ENCODE peak calls at places on chromosome 15, in eight cellular contexts. R, S, I, O, N, Y, L and T are unnamed samples.

GRCh38 chr15:92073044-92073785 is 219.7 kb downstream of the SLCO3A1 start:
- DNase-seq in R (no peak), S (no peak), I (no peak), O (no peak), N (no peak), Y (no peak), L (no peak), T (no peak)

GRCh38 chr15:40217166-40217785 is 21.6 kb upstream of the PAK6 start:
- DNase-seq in R (no peak), S (no peak), I (no peak), O (peak; percentile 56), N (peak; percentile 54), Y (peak; percentile 74), L (peak; percentile 59), T (no peak)

GRCh38 chr15:86162676-86163075 is 83.0 kb downstream of the AGBL1 start:
- DNase-seq in R (no peak), S (no peak), I (no peak), O (no peak), N (no peak), Y (no peak), L (no peak), T (no peak)

GRCh38 chr15:42012937-42013482 is 7.8 kb downstream of the PLA2G4E start:
- DNase-seq in R (no peak), S (no peak), I (no peak), O (no peak), N (no peak), Y (no peak), L (no peak), T (no peak)

GRCh38 chr15:94582368-94582767 is 351.0 kb downstream of the MCTP2 start:
- DNase-seq in R (no peak), S (peak; percentile 54), I (no peak), O (no peak), N (peak; percentile 55), Y (peak; percentile 28), L (peak; percentile 22), T (no peak)

GRCh38 chr15:68503213-68503612 is 71.2 kb upstream of the ITGA11 start:
- DNase-seq in R (no peak), S (no peak), I (no peak), O (no peak), N (no peak), Y (no peak), L (no peak), T (no peak)

GRCh38 chr15:33126559-33127290 is 67.8 kb downstream of the FMN1 start:
- DNase-seq in R (no peak), S (no peak), I (peak; percentile 27), O (peak; percentile 90), N (peak; percentile 45), Y (peak; percentile 97), L (no peak), T (peak; percentile 88)

GRCh38 chr15:33089878-33090757 is 104.4 kb downstream of the FMN1 start:
- DNase-seq in R (no peak), S (no peak), I (no peak), O (peak; percentile 26), N (no peak), Y (peak; percentile 81), L (no peak), T (no peak)

GRCh38 chr15:83626171-83626802 is 27.6 kb upstream of the ADAMTSL3 start:
- DNase-seq in R (no peak), S (no peak), I (no peak), O (peak; percentile 74), N (no peak), Y (no peak), L (no peak), T (no peak)

GRCh38 chr15:101089579-101090459 is 162.0 kb downstream of the CHSY1 start:
- DNase-seq in R (no peak), S (no peak), I (no peak), O (no peak), N (no peak), Y (peak; percentile 79), L (no peak), T (no peak)

GRCh38 chr15:35725353-35725752 is 179.4 kb upstream of the DPH6 start:
- DNase-seq in R (no peak), S (no peak), I (no peak), O (peak; percentile 74), N (no peak), Y (peak; percentile 36), L (no peak), T (no peak)

GRCh38 chr15:75171408-75171807 is 30.3 kb upstream of the C15orf39 start:
- DNase-seq in R (no peak), S (no peak), I (no peak), O (peak; percentile 92), N (peak; percentile 43), Y (peak; percentile 96), L (no peak), T (no peak)

GRCh38 chr15:62545392-62546227 is 380.5 kb upstream of the C2CD4B start:
- DNase-seq in R (no peak), S (no peak), I (no peak), O (no peak), N (no peak), Y (peak; percentile 11), L (no peak), T (no peak)

GRCh38 chr15:74957301-74958035 is 896 bp upstream of the RPP25 start:
- DNase-seq in R (no peak), S (peak; percentile 50), I (no peak), O (no peak), N (no peak), Y (peak; percentile 63), L (no peak), T (peak; percentile 81)

GRCh38 chr15:55770808-55771207 is 27.9 kb upstream of the PRTG start:
- DNase-seq in R (no peak), S (no peak), I (no peak), O (no peak), N (no peak), Y (peak; percentile 80), L (no peak), T (no peak)

GRCh38 chr15:99967841-99968371 is 234.7 kb upstream of the LYSMD4 start:
- DNase-seq in R (no peak), S (no peak), I (no peak), O (peak; percentile 31), N (no peak), Y (peak; percentile 69), L (no peak), T (no peak)

GRCh38 chr15:39301589-39301999 is 279.3 kb upstream of the THBS1 start:
- DNase-seq in R (no peak), S (no peak), I (no peak), O (no peak), N (no peak), Y (peak; percentile 93), L (no peak), T (no peak)

GRCh38 chr15:89171136-89172072 is 50.0 kb downstream of the RLBP1 start:
- DNase-seq in R (no peak), S (peak; percentile 83), I (no peak), O (peak; percentile 38), N (peak; percentile 44), Y (peak; percentile 33), L (no peak), T (no peak)

GRCh38 chr15:43954181-43954621 is 127.4 kb downstream of the WDR76 start:
- DNase-seq in R (no peak), S (no peak), I (no peak), O (peak; percentile 22), N (no peak), Y (peak; percentile 60), L (no peak), T (no peak)

GRCh38 chr15:77722759-77723460 is 90.2 kb upstream of the LINGO1 start:
- DNase-seq in R (no peak), S (peak; percentile 41), I (no peak), O (no peak), N (no peak), Y (no peak), L (no peak), T (no peak)

GRCh38 chr15:66655511-66655910 is 46.5 kb upstream of the SMAD6 start:
- DNase-seq in R (no peak), S (no peak), I (no peak), O (no peak), N (no peak), Y (no peak), L (no peak), T (no peak)

GRCh38 chr15:41894251-41894790 is 468 bp upstream of the SPTBN5 start:
- DNase-seq in R (no peak), S (no peak), I (no peak), O (no peak), N (no peak), Y (no peak), L (peak; percentile 44), T (peak; percentile 69)

GRCh38 chr15:76467136-76467535 is 130.6 kb downstream of the ISL2 start:
- DNase-seq in R (no peak), S (no peak), I (no peak), O (no peak), N (no peak), Y (no peak), L (no peak), T (no peak)